ENCODE peak calls at places on chromosome 22, in six cellular contexts. D, Z, C, E, Q and S are unnamed samples. For H3K4me1, the result is how much of the 10 kb centered on the place peaks cover.

GRCh38 chr22:17580461-17581031 is 17.2 kb downstream of the SLC25A18 start:
- DNase-seq in D (no peak), Z (no peak), C (peak), E (peak), Q (peak), S (no peak)

GRCh38 chr22:35834080-35834479 is 116.4 kb downstream of the APOL5 start:
- DNase-seq in D (no peak), Z (no peak), C (no peak), E (peak), Q (no peak), S (no peak)

GRCh38 chr22:28064941-28065340 is 145.9 kb upstream of the PITPNB start:
- DNase-seq in D (no peak), Z (no peak), C (no peak), E (no peak), Q (no peak), S (no peak)

GRCh38 chr22:17862646-17863181 is 88.4 kb upstream of the BID start:
- DNase-seq in D (no peak), Z (no peak), C (no peak), E (no peak), Q (no peak), S (no peak)

GRCh38 chr22:35619336-35620094 is 2.4 kb upstream of the MB start:
- DNase-seq in D (no peak), Z (no peak), C (no peak), E (no peak), Q (no peak), S (no peak)

GRCh38 chr22:27329471-27329870 is 472.1 kb downstream of the MN1 start:
- DNase-seq in D (no peak), Z (no peak), C (no peak), E (no peak), Q (no peak), S (no peak)

GRCh38 chr22:33883561-33883960 is 36.7 kb downstream of the LARGE1 start:
- DNase-seq in D (no peak), Z (no peak), C (no peak), E (no peak), Q (no peak), S (no peak)

GRCh38 chr22:35128637-35129036 is 62.7 kb downstream of the ISX start:
- DNase-seq in D (no peak), Z (no peak), C (no peak), E (no peak), Q (no peak), S (no peak)

GRCh38 chr22:35552846-35553245 is 12.2 kb downstream of the RASD2 start:
- DNase-seq in D (no peak), Z (no peak), C (no peak), E (no peak), Q (no peak), S (no peak)

GRCh38 chr22:23180893-23181762 is 819 bp downstream of the BCR start:
- DNase-seq in D (no peak), Z (no peak), C (no peak), E (peak), Q (no peak), S (no peak)

GRCh38 chr22:23068832-23069385 is 1.4 kb upstream of the GNAZ start:
- DNase-seq in D (no peak), Z (peak), C (no peak), E (no peak), Q (no peak), S (no peak)

GRCh38 chr22:40791241-40791640 is 27.9 kb downstream of the SLC25A17 start:
- DNase-seq in D (no peak), Z (no peak), C (no peak), E (peak), Q (no peak), S (no peak)

GRCh38 chr22:42560781-42561180 is 7.0 kb downstream of the SERHL2 start:
- DNase-seq in D (no peak), Z (no peak), C (no peak), E (no peak), Q (peak), S (no peak)

GRCh38 chr22:28254396-28254795 is 335.3 kb upstream of the PITPNB start:
- DNase-seq in D (no peak), Z (no peak), C (no peak), E (no peak), Q (no peak), S (no peak)

GRCh38 chr22:42301072-42301741 is 30.8 kb upstream of the TCF20 start:
- DNase-seq in D (no peak), Z (no peak), C (no peak), E (no peak), Q (no peak), S (no peak)

GRCh38 chr22:41845380-41846267 is 12.7 kb downstream of the SREBF2 start:
- DNase-seq in D (no peak), Z (no peak), C (peak), E (no peak), Q (no peak), S (no peak)

GRCh38 chr22:41216984-41217383 is 11.9 kb downstream of the L3MBTL2 start:
- DNase-seq in D (no peak), Z (peak), C (no peak), E (no peak), Q (no peak), S (no peak)

GRCh38 chr22:31800065-31800464 is 46.2 kb downstream of the DEPDC5 start:
- DNase-seq in D (peak), Z (no peak), C (no peak), E (no peak), Q (no peak), S (no peak)

GRCh38 chr22:38871360-38872171 is 450 bp downstream of the CBX6 start:
- DNase-seq in D (no peak), Z (peak), C (peak), E (no peak), Q (no peak), S (no peak)

GRCh38 chr22:26660961-26661578 is 3.7 kb downstream of the MIAT start:
- DNase-seq in D (no peak), Z (no peak), C (no peak), E (no peak), Q (no peak), S (no peak)

GRCh38 chr22:39739338-39740027 is 154.1 kb downstream of the ENTHD1 start:
- DNase-seq in D (no peak), Z (no peak), C (no peak), E (no peak), Q (no peak), S (no peak)

GRCh38 chr22:43094551-43094950 is 5.4 kb upstream of the TTLL1 start:
- DNase-seq in D (no peak), Z (no peak), C (no peak), E (no peak), Q (no peak), S (no peak)

GRCh38 chr22:35076648-35077047 is 10.7 kb downstream of the ISX start:
- DNase-seq in D (no peak), Z (no peak), C (no peak), E (no peak), Q (no peak), S (no peak)

GRCh38 chr22:37243402-37244113 is 511 bp downstream of the RAC2 start:
- DNase-seq in D (no peak), Z (no peak), C (no peak), E (no peak), Q (no peak), S (no peak)
- TF ChIP-seq POLR2AphosphoS5 in D (no peak), Z (no peak), C (no peak), E (no peak), Q (no peak), S (no peak)

GRCh38 chr22:29479417-29480261 is at the start of gene NEFH:
- DNase-seq in D (no peak), Z (no peak), C (no peak), E (no peak), Q (no peak), S (no peak)
- TF ChIP-seq POLR2A in D (no peak), Z (no peak), C (no peak), E (no peak), Q (no peak), S (no peak)

DNA sequence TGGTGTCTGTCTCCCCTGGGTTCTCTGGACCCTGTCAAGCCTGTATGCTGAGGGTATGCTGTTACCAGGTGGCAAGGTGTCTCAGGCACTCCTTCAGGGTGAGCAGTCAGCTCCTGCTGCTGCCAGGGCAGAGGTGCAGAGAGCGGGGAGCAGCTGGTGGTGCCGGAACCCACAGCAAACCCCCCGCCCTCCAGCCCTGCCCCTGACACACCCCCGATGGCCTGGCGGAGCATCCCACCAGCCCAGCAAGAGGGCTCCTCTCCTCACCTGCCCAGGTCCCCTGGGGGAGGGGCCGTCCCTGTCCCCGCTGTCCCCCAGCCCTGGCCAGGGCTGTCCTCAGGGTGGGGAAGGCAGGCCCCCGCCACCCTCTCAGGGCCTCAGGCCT is 12.0 kb upstream of the PIM3 start:
- DNase-seq in D (no peak), Z (no peak), C (no peak), E (no peak), Q (no peak), S (no peak)
- H3K4me1 ChIP-seq in D (half or more), Z (under half), C (half or more), E (under half), Q (half or more), S (under half)

DNA sequence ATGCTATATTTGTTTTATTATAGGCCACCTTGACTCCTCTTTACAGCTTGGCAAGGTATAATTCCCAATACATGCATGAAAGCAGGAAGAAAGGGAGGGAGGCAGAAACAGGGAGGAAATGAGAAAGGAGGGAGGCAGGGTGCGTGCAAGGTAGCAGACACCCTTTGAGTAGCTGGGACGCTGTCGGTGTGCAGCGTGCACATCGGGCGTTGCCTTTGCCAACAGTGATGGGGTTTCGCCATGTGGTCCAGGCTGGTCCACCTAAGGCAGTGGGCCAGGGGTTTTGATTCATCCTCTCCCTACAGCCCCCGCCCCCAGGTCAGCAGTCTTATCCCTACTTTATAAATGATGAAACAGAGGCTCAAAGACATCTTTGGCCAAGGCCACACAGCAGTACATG is 25.0 kb upstream of the PHF21B start:
- DNase-seq in D (no peak), Z (no peak), C (no peak), E (no peak), Q (no peak), S (no peak)
- TF ChIP-seq POLR2AphosphoS5 in D (no peak), Z (no peak), C (no peak), E (no peak), Q (no peak), S (no peak)

DNA sequence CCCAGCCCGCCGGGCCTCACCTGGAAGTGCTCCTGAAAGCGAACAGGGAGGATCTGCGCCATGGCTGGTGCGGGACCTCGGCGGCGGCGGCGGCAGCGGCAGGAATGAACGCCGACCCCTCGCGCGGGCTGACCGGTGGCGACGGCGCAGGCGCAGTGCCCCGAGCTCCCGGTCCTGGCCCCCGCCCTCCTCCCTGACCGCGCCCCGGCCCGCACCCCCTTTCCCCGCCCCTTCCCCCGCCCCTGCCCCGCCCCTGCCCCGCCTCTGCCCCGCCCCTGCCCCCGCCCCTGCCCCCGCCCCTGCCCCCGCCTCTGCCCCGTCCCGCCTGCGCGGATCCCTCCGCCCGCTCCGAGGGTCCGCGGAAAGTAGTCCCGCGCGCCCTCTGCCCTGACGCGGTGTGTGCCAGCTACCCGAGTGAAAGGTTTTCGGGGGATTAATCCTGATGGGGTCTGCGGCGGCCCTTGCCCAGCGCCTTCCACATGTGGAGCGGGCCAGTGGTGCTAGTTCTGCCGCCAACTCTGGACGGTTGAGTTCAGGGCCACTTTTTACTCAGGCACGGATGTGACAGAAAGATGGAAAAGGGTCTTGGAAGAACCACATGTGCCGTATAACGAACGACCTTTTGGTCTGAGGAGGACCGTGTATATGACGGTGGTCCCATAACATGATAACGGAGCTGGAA is at the start of gene CLTCL1:
- DNase-seq in D (peak), Z (peak), C (peak), E (peak), Q (peak), S (peak)
- TF ChIP-seq POLR2A in D (peak), Z (no peak), C (no peak), E (peak), Q (peak), S (peak)